ENCODE peak calls at places on chromosomes 12 and 14, in four cellular contexts. R is GM23248; H is astrocyte; I is CD4-positive, CD25-positive, alpha-beta regulatory T cell. S is an unnamed sample. For H3K4me1, the result is how much of the 10 kb centered on the place peaks cover.

GRCh38 chr14:67575684-67576083 is 24.4 kb downstream of the PIGH start:
- DNase-seq in R (no peak), H (no peak), I (no peak), S (no peak)

GRCh38 chr12:112963227-112963861 is 15.0 kb upstream of the OAS2 start:
- DNase-seq in R (no peak), H (no peak), I (no peak), S (no peak)

GRCh38 chr12:54227376-54227775 is 38.6 kb upstream of the SMUG1 start:
- DNase-seq in R (no peak), H (no peak), I (no peak), S (no peak)

GRCh38 chr14:91249841-91250616 is 5.5 kb upstream of the GPR68 start:
- DNase-seq in R (peak), H (peak), I (peak), S (no peak)

GRCh38 chr14:32352631-32353030 is 23.5 kb downstream of the AKAP6 start:
- DNase-seq in R (peak), H (peak), I (no peak), S (no peak)

GRCh38 chr14:104284107-104284592 is 145.8 kb downstream of the KIF26A start:
- DNase-seq in R (no peak), H (no peak), I (no peak), S (no peak)

GRCh38 chr14:104352493-104353220 is 214.3 kb downstream of the KIF26A start:
- DNase-seq in R (no peak), H (no peak), I (no peak), S (no peak)

GRCh38 chr14:61388173-61388975 is 67.0 kb downstream of the PRKCH start:
- DNase-seq in R (peak), H (peak), I (peak), S (peak)

GRCh38 chr14:53180272-53181221 is 27.4 kb upstream of the DDHD1 start:
- DNase-seq in R (peak), H (no peak), I (peak), S (peak)

GRCh38 chr12:6767592-6768384 is 1.6 kb downstream of the PTMS start:
- DNase-seq in R (peak), H (no peak), I (no peak), S (peak)

GRCh38 chr14:88233915-88234314 is 89.2 kb downstream of the KCNK10 start:
- DNase-seq in R (peak), H (no peak), I (no peak), S (peak)

GRCh38 chr14:68391292-68392014 is 401.4 kb downstream of the ZFP36L1 start:
- DNase-seq in R (peak), H (peak), I (no peak), S (no peak)

GRCh38 chr12:78645956-78646355 is 218.6 kb upstream of the SYT1 start:
- DNase-seq in R (no peak), H (no peak), I (no peak), S (peak)

GRCh38 chr12:54984602-54985376 is at the start of gene TESPA1:
- DNase-seq in R (no peak), H (no peak), I (peak), S (no peak)

GRCh38 chr14:77120771-77121743 is 20.5 kb downstream of the ZDHHC22 start:
- DNase-seq in R (no peak), H (no peak), I (peak), S (no peak)

GRCh38 chr12:117097159-117097558 is 2.1 kb downstream of the TESC start:
- DNase-seq in R (no peak), H (no peak), I (no peak), S (no peak)

GRCh38 chr14:23538785-23539184 is 12.8 kb downstream of the ZFHX2 start:
- DNase-seq in R (peak), H (no peak), I (no peak), S (peak)

DNA sequence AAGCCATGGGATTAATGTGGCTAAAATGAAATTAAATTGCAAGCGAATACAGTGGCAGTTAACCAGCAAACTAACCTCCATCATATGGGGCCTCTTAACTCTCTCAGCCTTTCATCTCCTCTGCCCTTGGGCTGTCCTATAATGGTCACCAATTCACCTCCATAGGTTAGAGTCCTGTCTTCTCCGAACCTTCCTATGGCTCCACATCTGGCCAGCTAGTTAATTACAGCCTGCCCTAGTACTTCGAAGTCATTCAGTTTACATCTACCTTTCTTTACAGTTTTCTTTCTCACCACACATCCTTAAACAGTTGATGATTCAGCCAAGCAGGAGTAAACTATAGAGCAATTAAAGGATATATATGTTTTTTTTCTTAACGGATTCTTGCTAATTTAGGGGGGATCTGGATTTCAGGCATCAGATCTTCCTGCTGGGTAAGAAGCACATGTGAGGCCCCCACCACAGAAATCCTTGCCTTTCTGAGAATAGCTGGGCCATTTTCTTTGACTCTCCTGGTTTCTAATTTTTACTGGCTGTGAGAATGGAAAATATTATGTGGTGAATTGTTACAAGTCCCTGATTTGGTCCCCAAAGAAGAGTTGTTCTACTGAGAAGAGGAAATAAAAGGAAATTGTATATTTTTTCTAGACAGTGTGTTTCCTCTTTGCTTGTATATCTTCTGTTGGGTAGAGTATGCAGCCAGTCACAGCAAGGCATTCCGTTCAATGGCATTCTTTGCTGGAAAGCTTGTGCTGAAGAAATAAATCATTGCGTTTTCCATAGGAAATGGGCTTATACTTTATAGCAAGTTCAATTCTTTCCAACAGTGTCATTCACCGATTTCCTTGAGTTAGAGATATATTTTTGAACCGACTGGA is 16.7 kb downstream of the HMGA2 start:
- DNase-seq in R (no peak), H (no peak), I (no peak), S (no peak)
- H3K4me1 ChIP-seq in R (under half), H (under half), I (under half), S (under half)

DNA sequence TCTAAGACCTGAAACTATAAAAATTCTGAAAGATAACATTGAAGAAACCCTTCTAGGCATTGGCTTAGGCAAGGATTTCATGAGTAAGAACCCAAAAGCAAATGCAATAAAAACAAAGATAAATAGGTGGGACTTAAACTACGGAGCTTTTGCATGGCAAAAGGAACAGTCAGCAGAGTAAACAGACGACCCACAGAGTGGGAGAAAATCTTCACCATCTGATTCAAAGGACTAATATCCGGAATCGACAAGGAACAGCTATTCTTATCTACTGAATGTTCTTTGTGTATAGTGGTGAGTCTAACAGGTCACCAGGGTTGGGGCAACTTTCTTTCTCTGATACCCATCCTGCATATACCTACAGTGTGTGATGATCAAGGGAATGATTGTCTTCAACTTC is 198.6 kb downstream of the CCDC91 start:
- DNase-seq in R (no peak), H (no peak), I (no peak), S (no peak)
- H3K4me1 ChIP-seq in R (under half), H (under half), I (under half), S (under half)

GRCh38 chr12:89524201-89525001 is at the start of gene GALNT4:
- DNase-seq in R (peak), H (peak), I (peak), S (peak)
- H3K4me1 ChIP-seq in R (under half), H (under half), I (under half), S (under half)

GRCh38 chr12:49104822-49105221 is 5.8 kb downstream of the LMBR1L start:
- DNase-seq in R (no peak), H (no peak), I (no peak), S (no peak)
- H3K4me1 ChIP-seq in R (under half), H (under half), I (under half), S (under half)

GRCh38 chr12:131894313-131894860 is at the start of gene ULK1:
- DNase-seq in R (peak), H (peak), I (peak), S (peak)
- H3K4me1 ChIP-seq in R (under half), H (under half), I (under half), S (under half)

DNA sequence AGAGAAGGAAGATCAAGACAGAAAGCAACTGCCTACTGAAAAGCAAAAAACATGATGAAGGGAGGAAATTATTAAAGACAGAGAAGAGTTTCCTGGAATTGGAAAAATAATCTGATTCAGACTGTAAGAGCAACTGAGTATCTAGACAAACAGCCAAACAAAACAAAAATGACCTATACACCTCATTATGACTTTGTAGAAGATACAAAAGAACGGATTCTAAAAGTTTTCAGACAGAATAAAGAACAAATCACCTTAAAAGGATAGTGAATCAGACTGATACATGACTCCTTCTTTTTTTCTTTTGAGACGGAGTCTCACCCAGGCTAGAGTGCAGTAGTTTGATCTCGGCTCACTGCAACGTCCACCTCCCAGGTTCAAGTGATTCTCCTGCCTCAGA is 10.4 kb downstream of the OSBPL8 start:
- DNase-seq in R (peak), H (peak), I (no peak), S (no peak)
- H3K4me1 ChIP-seq in R (under half), H (under half), I (under half), S (under half)

DNA sequence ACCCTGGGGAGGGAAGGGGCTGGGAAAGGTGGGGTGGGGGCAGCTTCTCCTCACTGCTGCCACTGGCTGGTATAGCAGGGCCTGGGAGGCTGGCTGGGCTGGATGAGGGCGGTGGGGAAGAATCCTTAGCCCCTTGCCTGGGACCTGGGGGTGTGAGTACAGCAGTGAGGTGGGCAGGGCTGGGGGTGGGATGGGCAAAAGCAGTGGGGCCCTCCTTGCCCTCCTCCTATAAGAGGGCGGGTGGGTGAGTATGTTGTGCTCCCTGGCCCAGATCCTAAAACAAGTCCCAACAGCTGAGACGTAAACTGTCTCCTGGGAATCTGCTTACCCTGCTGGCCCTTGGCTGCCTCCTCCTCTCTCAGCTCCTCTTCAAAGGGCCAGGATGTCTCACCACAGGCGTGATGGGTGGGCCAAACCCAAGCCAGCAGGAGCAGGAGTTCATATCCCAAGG is 2.2 kb downstream of the NCKAP5L start:
- DNase-seq in R (peak), H (peak), I (no peak), S (no peak)
- H3K4me1 ChIP-seq in R (under half), H (under half), I (under half), S (under half)

DNA sequence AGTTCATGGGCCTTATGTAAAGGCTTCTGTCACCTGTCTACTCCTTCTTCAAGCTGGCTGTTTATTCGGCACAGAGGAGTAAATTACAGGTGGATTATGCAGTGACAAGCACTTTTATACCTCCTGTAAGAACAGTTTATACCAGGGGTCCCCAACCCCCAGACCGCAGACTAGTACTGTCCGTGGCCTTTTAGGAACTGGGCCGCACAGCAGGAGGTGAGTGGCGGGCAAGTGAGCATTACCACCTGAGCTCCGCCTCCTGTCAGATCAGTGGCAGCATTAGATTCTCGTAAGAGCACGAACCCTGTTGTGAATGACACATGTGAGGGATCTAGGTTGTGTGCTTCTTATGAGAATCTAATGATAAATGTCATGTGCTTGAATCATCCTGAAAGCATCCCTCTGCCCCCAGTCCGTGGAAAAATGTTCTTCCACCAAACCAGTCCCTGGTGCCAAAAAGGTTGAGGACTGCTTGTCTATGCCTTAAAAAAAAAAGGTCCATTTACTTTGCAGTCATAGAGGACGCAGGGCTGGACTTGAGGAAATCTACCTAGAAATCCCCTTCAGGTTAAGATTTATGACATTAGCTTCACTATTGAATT is 78.8 kb downstream of the ETV6 start:
- DNase-seq in R (no peak), H (peak), I (no peak), S (no peak)
- H3K4me1 ChIP-seq in R (under half), H (under half), I (under half), S (under half)